ENCODE peak calls at places on chromosome 14, in four cellular contexts. L, R, X and H are unnamed samples.

GRCh38 chr14:74140374-74140850 is 55.7 kb downstream of the LIN52 start:
- DNase-seq in L (peak), R (no peak), X (no peak), H (peak)

GRCh38 chr14:31934767-31935266 is 142.3 kb upstream of the ARHGAP5 start:
- DNase-seq in L (no peak), R (peak), X (peak), H (peak)

GRCh38 chr14:68733086-68733621 is 59.7 kb downstream of the ZFP36L1 start:
- DNase-seq in L (no peak), R (no peak), X (peak), H (no peak)

GRCh38 chr14:102318781-102319276 is 717 bp upstream of the ZNF839 start:
- DNase-seq in L (no peak), R (peak), X (no peak), H (no peak)

GRCh38 chr14:92960706-92961566 is 38.0 kb downstream of the CHGA start:
- DNase-seq in L (peak), R (no peak), X (no peak), H (no peak)

GRCh38 chr14:53900499-53900898 is 56.1 kb downstream of the BMP4 start:
- DNase-seq in L (peak), R (no peak), X (no peak), H (no peak)

GRCh38 chr14:33356167-33356566 is 417.5 kb downstream of the NPAS3 start:
- DNase-seq in L (no peak), R (no peak), X (no peak), H (no peak)

GRCh38 chr14:39576726-39577125 is 144.5 kb upstream of the FBXO33 start:
- DNase-seq in L (no peak), R (no peak), X (no peak), H (no peak)

GRCh38 chr14:71988954-71989353 is 56.7 kb downstream of the RGS6 start:
- DNase-seq in L (no peak), R (no peak), X (no peak), H (no peak)

GRCh38 chr14:90733139-90733808 is 83.0 kb downstream of the TTC7B start:
- DNase-seq in L (no peak), R (peak), X (no peak), H (no peak)

GRCh38 chr14:55731881-55732498 is 152.0 kb downstream of the KTN1 start:
- DNase-seq in L (no peak), R (no peak), X (no peak), H (peak)

GRCh38 chr14:76267322-76268012 is 108.5 kb upstream of the ESRRB start:
- DNase-seq in L (peak), R (no peak), X (no peak), H (peak)

GRCh38 chr14:94009767-94010166 is 12.7 kb downstream of the CCDC197 start:
- DNase-seq in L (peak), R (no peak), X (no peak), H (peak)

GRCh38 chr14:50351016-50351415 is 38.9 kb downstream of the DMAC2L start:
- DNase-seq in L (no peak), R (no peak), X (peak), H (no peak)

GRCh38 chr14:90140956-90141316 is 79.1 kb downstream of the KCNK13 start:
- DNase-seq in L (no peak), R (no peak), X (no peak), H (no peak)

GRCh38 chr14:73696466-73697390 is 17.5 kb downstream of the PNMA1 start:
- DNase-seq in L (no peak), R (no peak), X (no peak), H (no peak)

GRCh38 chr14:95290769-95291440 is 28.8 kb downstream of the CLMN start:
- DNase-seq in L (peak), R (no peak), X (no peak), H (no peak)

GRCh38 chr14:104536942-104537612 is 42.5 kb upstream of the C14orf180 start:
- DNase-seq in L (no peak), R (peak), X (no peak), H (no peak)

GRCh38 chr14:54881761-54882401 is 20.7 kb downstream of the GCH1 start:
- DNase-seq in L (no peak), R (no peak), X (no peak), H (peak)

GRCh38 chr14:61628192-61628591 is 67.1 kb upstream of the HIF1A start:
- DNase-seq in L (no peak), R (no peak), X (no peak), H (no peak)